ENCODE peak calls at places on chromosome 10, in seven cellular contexts. Z is CD4-positive, alpha-beta T cell; E is stimulated activated naive B cell treated with anti-CD40 and anti-IgM and Interleukin-4, amounts not matched to agents 10 μg/mL and 1 μg/mL and 100 μg/mL, for 72 hours; X is AG09309; K is activated T-cell treated with anti-CD3 and anti-CD28 coated beads, Interleukin-2, amount 50 U/mL, for 72 hours; Q is RKO; A is body of pancreas. W is an unnamed sample.

GRCh38 chr10:90960355-90960814 is 39.5 kb upstream of the ANKRD1 start:
- DNase-seq in Z (no peak), E (no peak), A (no peak), X (peak), K (no peak), Q (peak), W (no peak)

GRCh38 chr10:126634347-126634746 is 36.1 kb downstream of the C10orf90 start:
- DNase-seq in Q (no peak), Z (no peak), K (no peak), E (no peak), X (no peak), A (no peak), W (no peak)

GRCh38 chr10:114278140-114278883 is 39.3 kb downstream of the VWA2 start:
- DNase-seq in Z (no peak), E (no peak), A (no peak), X (no peak), Q (no peak), K (no peak), W (no peak)

GRCh38 chr10:87038786-87039185 is 18.7 kb downstream of the FAM25A start:
- DNase-seq in A (no peak), Q (no peak), E (no peak), X (no peak), K (no peak), Z (no peak), W (no peak)

GRCh38 chr10:110398419-110399162 is 93.9 kb upstream of the SMNDC1 start:
- DNase-seq in Q (peak), A (peak), K (no peak), X (peak), E (no peak), Z (no peak), W (no peak)

GRCh38 chr10:107409517-107409916 is 245.0 kb upstream of the SORCS1 start:
- DNase-seq in E (no peak), A (peak), X (no peak), Q (peak), K (no peak), Z (no peak), W (no peak)

GRCh38 chr10:11154809-11155208 is 137.1 kb downstream of the CELF2 start:
- DNase-seq in Z (no peak), A (no peak), Q (no peak), E (no peak), K (no peak), X (no peak), W (peak)

GRCh38 chr10:8017276-8017675 is 37.2 kb upstream of the GATA3 start:
- DNase-seq in A (no peak), K (no peak), Q (no peak), X (peak), Z (no peak), E (no peak), W (no peak)

GRCh38 chr10:12130237-12130872 is 878 bp downstream of the SEC61A2 start:
- DNase-seq in A (peak), E (peak), Q (peak), Z (no peak), X (peak), K (peak), W (peak)

GRCh38 chr10:44051584-44052385 is 333.1 kb downstream of the CXCL12 start:
- DNase-seq in X (no peak), A (peak), K (no peak), Q (peak), Z (no peak), E (no peak), W (no peak)

GRCh38 chr10:132230557-132231210 is 43.9 kb downstream of the DPYSL4 start:
- DNase-seq in K (no peak), E (no peak), Q (no peak), X (no peak), Z (no peak), A (no peak), W (no peak)